ENCODE peak calls at places on chromosomes 5 and 9, in nine cellular contexts. C, W, O, L, B, H, U, F and E are unnamed samples.

GRCh38 chr9:131704195-131704983 is 35.5 kb downstream of the RAPGEF1 start:
- DNase-seq in U (no peak), C (no peak), B (no peak), O (no peak), L (no peak), F (no peak), W (no peak), H (no peak), E (no peak)

GRCh38 chr5:128158342-128158741 is 74.8 kb downstream of the SLC12A2 start:
- DNase-seq in W (no peak), O (no peak), B (no peak), H (no peak), C (no peak), U (no peak), F (no peak), L (no peak), E (no peak)

GRCh38 chr5:73985145-73985544 is 359.1 kb downstream of the ARHGEF28 start:
- DNase-seq in U (peak), B (peak), F (peak), W (peak), O (no peak), C (peak), H (no peak), L (no peak), E (no peak)

GRCh38 chr9:106874657-106875056 is 11.7 kb downstream of the ZNF462 start:
- DNase-seq in H (no peak), W (peak), O (no peak), L (no peak), B (no peak), U (no peak), C (no peak), F (peak), E (no peak)

GRCh38 chr5:103808464-103809106 is 246.0 kb upstream of the NUDT12 start:
- DNase-seq in U (peak), F (peak), H (no peak), B (peak), W (peak), O (no peak), C (peak), L (no peak), E (no peak)

GRCh38 chr9:73640971-73641370 is 489.3 kb downstream of the ANXA1 start:
- DNase-seq in C (no peak), B (no peak), L (no peak), O (no peak), H (no peak), W (no peak), F (no peak), U (no peak), E (no peak)

GRCh38 chr5:137310051-137310730 is 188.9 kb downstream of the SPOCK1 start:
- DNase-seq in U (peak), W (peak), C (peak), L (no peak), O (peak), F (peak), B (no peak), H (no peak), E (peak)

GRCh38 chr5:14457475-14457874 is 124.1 kb upstream of the OTULINL start:
- DNase-seq in B (no peak), H (no peak), W (no peak), C (no peak), F (no peak), L (no peak), U (no peak), O (no peak), E (no peak)

GRCh38 chr5:160467555-160468418 is 46.1 kb downstream of the PTTG1 start:
- DNase-seq in O (no peak), H (peak), B (peak), U (peak), C (peak), F (peak), W (peak), L (peak), E (no peak)

GRCh38 chr9:5982352-5982751 is 33.1 kb downstream of the RANBP6 start:
- DNase-seq in U (no peak), L (no peak), B (no peak), W (peak), O (no peak), C (no peak), H (no peak), F (no peak), E (no peak)

GRCh38 chr9:127833555-127833954 is 20.9 kb downstream of the ENG start:
- DNase-seq in L (no peak), W (peak), B (no peak), O (no peak), U (no peak), C (no peak), H (no peak), F (peak), E (no peak)

GRCh38 chr5:52181403-52181802 is 606.3 kb upstream of the ITGA1 start:
- DNase-seq in O (no peak), B (no peak), L (no peak), H (no peak), F (no peak), U (no peak), W (no peak), C (no peak), E (no peak)

GRCh38 chr9:135098400-135099105 is 11.1 kb downstream of the OLFM1 start:
- DNase-seq in U (no peak), L (no peak), F (no peak), B (peak), H (no peak), O (no peak), C (no peak), W (peak), E (no peak)

GRCh38 chr5:14204785-14205321 is 61.7 kb downstream of the TRIO start:
- DNase-seq in B (no peak), L (peak), O (no peak), H (peak), C (peak), W (peak), F (peak), U (no peak), E (no peak)

GRCh38 chr5:158882660-158883059 is 217.1 kb downstream of the EBF1 start:
- DNase-seq in O (no peak), L (no peak), C (no peak), H (no peak), B (no peak), W (no peak), F (no peak), U (no peak), E (no peak)

GRCh38 chr9:84463272-84463671 is 122.7 kb upstream of the SLC28A3 start:
- DNase-seq in O (no peak), L (no peak), C (no peak), U (no peak), H (no peak), W (no peak), F (no peak), B (no peak), E (no peak)

GRCh38 chr9:136875155-136875554 is 9.0 kb upstream of the EDF1 start:
- DNase-seq in O (no peak), W (no peak), F (no peak), H (no peak), B (peak), L (no peak), U (no peak), C (no peak), E (no peak)

GRCh38 chr5:176675676-176676360 is 28.5 kb downstream of the TSPAN17 start:
- DNase-seq in U (no peak), B (peak), W (peak), L (no peak), F (peak), H (peak), O (no peak), C (no peak), E (no peak)

GRCh38 chr5:175059687-175060194 is 335.4 kb downstream of the MSX2 start:
- DNase-seq in F (peak), C (peak), W (no peak), H (peak), B (peak), U (peak), O (no peak), L (peak), E (no peak)

GRCh38 chr5:72883850-72884249 is 67.4 kb downstream of the TNPO1 start:
- DNase-seq in H (no peak), W (no peak), B (no peak), O (no peak), U (no peak), C (peak), F (no peak), L (no peak), E (no peak)

GRCh38 chr5:1787472-1788047 is 12.1 kb downstream of the MRPL36 start:
- DNase-seq in L (no peak), F (no peak), B (peak), U (no peak), C (no peak), H (no peak), W (no peak), O (no peak), E (no peak)

GRCh38 chr5:174413520-174414314 is 310.7 kb upstream of the MSX2 start:
- DNase-seq in W (peak), O (peak), H (peak), U (peak), L (no peak), C (peak), F (peak), B (no peak), E (no peak)

GRCh38 chr5:663436-664342 is 29.5 kb downstream of the TPPP start:
- DNase-seq in L (peak), H (peak), U (no peak), C (no peak), F (no peak), B (no peak), W (no peak), O (no peak), E (no peak)

GRCh38 chr5:168047043-168047668 is 244.3 kb upstream of the WWC1 start:
- DNase-seq in W (peak), U (no peak), H (peak), C (peak), O (no peak), L (peak), B (peak), F (peak), E (peak)

GRCh38 chr9:36154213-36154952 is 14.8 kb upstream of the CCIN start:
- DNase-seq in H (peak), L (no peak), O (no peak), W (peak), C (peak), U (no peak), F (peak), B (peak), E (peak)

GRCh38 chr5:115501457-115501856 is 43.1 kb downstream of the FEM1C start:
- DNase-seq in O (no peak), U (no peak), H (peak), F (no peak), B (no peak), W (no peak), L (no peak), C (no peak), E (no peak)

GRCh38 chr9:136771907-136772306 is 7.6 kb upstream of the LCN15 start:
- DNase-seq in U (no peak), O (no peak), H (no peak), C (no peak), B (no peak), F (no peak), W (no peak), L (peak), E (no peak)

GRCh38 chr9:72509053-72509452 is 12.4 kb upstream of the TMC1 start:
- DNase-seq in O (no peak), C (peak), U (no peak), B (no peak), W (peak), F (peak), H (no peak), L (no peak), E (no peak)

GRCh38 chr5:18764161-18764560 is 1129.9 kb downstream of the TAF11L14 start:
- DNase-seq in F (no peak), W (no peak), U (no peak), B (no peak), O (no peak), H (no peak), L (no peak), C (no peak), E (no peak)

GRCh38 chr5:67509402-67509801 is 312.8 kb upstream of the CD180 start:
- DNase-seq in B (no peak), O (no peak), F (no peak), U (no peak), W (no peak), H (no peak), L (no peak), C (no peak), E (no peak)

GRCh38 chr9:114958021-114958846 is 27.8 kb upstream of the TNFSF8 start:
- DNase-seq in W (peak), F (peak), C (no peak), B (no peak), U (no peak), H (peak), O (no peak), L (no peak), E (no peak)

GRCh38 chr9:136726631-136727191 is 14.3 kb downstream of the DIPK1B start:
- DNase-seq in W (peak), O (no peak), L (no peak), B (peak), F (peak), U (no peak), H (no peak), C (peak), E (no peak)

GRCh38 chr5:40273936-40274335 is 405.8 kb upstream of the PTGER4 start:
- DNase-seq in B (no peak), U (no peak), W (peak), L (no peak), F (no peak), O (no peak), C (no peak), H (no peak), E (no peak)

GRCh38 chr5:153660919-153661318 is 170.4 kb downstream of the GRIA1 start:
- DNase-seq in U (no peak), L (no peak), W (peak), F (no peak), B (peak), H (no peak), C (peak), O (no peak), E (no peak)

GRCh38 chr5:124660229-124661093 is 86.0 kb downstream of the ZNF608 start:
- DNase-seq in W (no peak), B (no peak), U (no peak), F (peak), H (no peak), L (no peak), C (peak), O (no peak), E (peak)

GRCh38 chr5:134891473-134891872 is 13.5 kb upstream of the PCBD2 start:
- DNase-seq in F (no peak), C (no peak), H (no peak), B (no peak), W (no peak), L (no peak), O (no peak), U (no peak), E (no peak)

GRCh38 chr5:134892282-134892681 is 12.6 kb upstream of the PCBD2 start:
- DNase-seq in W (no peak), B (no peak), C (no peak), F (no peak), U (no peak), H (no peak), O (no peak), L (no peak), E (no peak)

GRCh38 chr5:134893748-134894505 is 11.0 kb upstream of the PCBD2 start:
- DNase-seq in L (no peak), O (no peak), C (no peak), F (no peak), W (no peak), H (no peak), U (no peak), B (peak), E (no peak)

GRCh38 chr5:134889335-134889734 is 15.2 kb downstream of the TXNDC15 start:
- DNase-seq in L (no peak), O (no peak), W (no peak), U (no peak), C (no peak), H (no peak), F (no peak), B (no peak), E (no peak)

GRCh38 chr5:134892926-134893325 is 12.0 kb upstream of the PCBD2 start:
- DNase-seq in B (no peak), F (no peak), W (no peak), U (no peak), O (no peak), C (no peak), H (no peak), L (no peak), E (no peak)
- H3K4me3 ChIP-seq in B (no peak), F (no peak), W (no peak), U (no peak), O (no peak), C (no peak), H (no peak), L (no peak), E (no peak)

GRCh38 chr9:126145887-126146253 is 180.8 kb upstream of the MVB12B start:
- DNase-seq in U (no peak), C (no peak), W (no peak), H (no peak), O (no peak), L (no peak), F (no peak), B (no peak), E (no peak)
- H3K4me3 ChIP-seq in U (no peak), C (no peak), W (no peak), H (no peak), O (no peak), L (no peak), F (no peak), B (no peak), E (no peak)

GRCh38 chr5:63170496-63170895 is 591.9 kb downstream of the LRRC70 start:
- DNase-seq in W (no peak), B (no peak), O (no peak), U (no peak), H (no peak), F (no peak), C (no peak), L (no peak), E (no peak)
- H3K4me3 ChIP-seq in W (no peak), B (no peak), O (no peak), U (no peak), H (no peak), F (no peak), C (no peak), L (no peak), E (no peak)

GRCh38 chr5:116935561-116936162 is 361.0 kb upstream of the SEMA6A start:
- DNase-seq in C (no peak), B (no peak), F (no peak), O (no peak), H (peak), W (no peak), L (no peak), U (no peak), E (no peak)
- H3K4me3 ChIP-seq in C (no peak), B (no peak), F (no peak), O (no peak), H (no peak), W (no peak), L (no peak), U (no peak), E (no peak)

GRCh38 chr5:7789567-7789966 is 61.4 kb downstream of the CFAP90 start:
- DNase-seq in H (no peak), L (no peak), O (no peak), C (no peak), W (no peak), F (no peak), U (no peak), B (no peak), E (no peak)
- H3K4me3 ChIP-seq in H (no peak), L (no peak), O (no peak), C (no peak), W (no peak), F (no peak), U (no peak), B (no peak), E (no peak)

DNA sequence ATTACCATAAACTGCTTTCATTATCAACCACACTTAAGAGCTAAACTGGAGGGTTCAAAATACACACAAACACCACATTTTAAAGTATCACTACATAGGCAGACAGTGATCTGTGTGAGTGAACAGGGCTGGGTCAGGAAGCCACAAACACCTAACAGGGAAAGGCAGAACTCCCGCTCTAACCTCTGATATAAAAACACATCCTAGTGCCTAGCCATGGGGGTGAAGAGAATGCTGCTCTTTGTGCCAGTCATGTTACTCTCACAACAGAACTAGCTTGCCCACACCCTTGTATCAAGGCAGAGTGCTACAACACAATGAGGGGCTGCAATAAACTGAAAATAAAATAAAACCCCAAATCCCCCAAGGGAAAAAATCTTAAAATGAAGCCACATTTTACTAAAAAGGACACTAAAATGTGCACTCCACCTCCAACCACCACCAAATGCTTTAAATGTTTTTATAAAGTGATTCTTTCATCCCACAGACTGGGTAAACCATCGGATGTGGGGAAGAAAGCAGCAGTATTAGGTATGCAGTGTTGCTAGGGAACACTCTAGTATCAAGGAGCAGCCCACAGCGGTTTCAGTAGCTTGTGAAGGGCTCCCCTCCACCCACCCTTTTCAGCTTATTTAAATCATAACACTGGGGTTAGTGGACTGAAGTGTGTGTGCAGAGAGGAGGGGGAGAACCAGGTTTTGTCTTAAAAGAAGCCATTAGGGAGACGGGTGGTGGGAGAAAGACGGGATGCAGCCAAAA is 64.5 kb downstream of the TMEM161B start:
- DNase-seq in C (peak), W (no peak), L (no peak), B (peak), O (no peak), H (no peak), F (no peak), U (no peak), E (no peak)
- H3K4me3 ChIP-seq in C (no peak), W (no peak), L (no peak), B (no peak), O (no peak), H (no peak), F (no peak), U (no peak), E (no peak)

GRCh38 chr5:140301136-140301535 is 1.8 kb downstream of the PFDN1 start:
- DNase-seq in F (no peak), L (no peak), H (no peak), U (no peak), C (no peak), O (no peak), W (no peak), B (no peak), E (no peak)
- H3K4me3 ChIP-seq in F (no peak), L (no peak), H (no peak), U (peak), C (no peak), O (no peak), W (no peak), B (no peak), E (no peak)